ENCODE peak calls at places on chromosomes 13 and 19, in five cellular contexts. J is body of pancreas; T is A549; N is stimulated activated CD8-positive, alpha-beta memory T cell treated with anti-CD3 and anti-CD28 coated beads, Interleukin-15, amount 100 ng/mL, for 4 hours; A is frontal cortex. L is an unnamed sample.

GRCh38 chr13:44300895-44301638 is 72.6 kb upstream of the SERP2 start:
- DNase-seq in J (peak), T (peak), N (no peak), A (no peak), L (peak)

GRCh38 chr19:11227201-11227886 is 12.1 kb upstream of the ANGPTL8 start:
- DNase-seq in J (no peak), T (no peak), N (no peak), A (no peak), L (no peak)

GRCh38 chr13:74464656-74465055 is 330.5 kb upstream of the KLF12 start:
- DNase-seq in J (no peak), T (no peak), N (no peak), A (no peak), L (no peak)

GRCh38 chr19:51354103-51354741 is 12.0 kb downstream of the ETFB start:
- DNase-seq in J (no peak), T (no peak), N (no peak), A (no peak), L (no peak)

GRCh38 chr13:109941951-109942350 is 155.6 kb upstream of the IRS2 start:
- DNase-seq in J (no peak), T (no peak), N (no peak), A (no peak), L (no peak)

GRCh38 chr19:18308051-18308947 is 14.6 kb downstream of the LSM4 start:
- DNase-seq in J (no peak), T (no peak), N (no peak), A (no peak), L (no peak)

GRCh38 chr13:76882431-76882830 is 3.8 kb downstream of the KCTD12 start:
- DNase-seq in J (peak), T (no peak), N (no peak), A (no peak), L (no peak)

GRCh38 chr13:51977606-51978005 is 33.6 kb downstream of the ATP7B start:
- DNase-seq in J (no peak), T (no peak), N (no peak), A (no peak), L (no peak)

GRCh38 chr19:16772841-16773240 is 53.2 kb downstream of the NWD1 start:
- DNase-seq in J (no peak), T (no peak), N (no peak), A (no peak), L (no peak)

GRCh38 chr19:22945560-22945959 is 57.4 kb downstream of the ZNF728 start:
- DNase-seq in J (no peak), T (no peak), N (no peak), A (no peak), L (peak)

GRCh38 chr19:13804830-13805683 is 9.8 kb downstream of the ZSWIM4 start:
- DNase-seq in J (peak), T (no peak), N (no peak), A (peak), L (no peak)

GRCh38 chr13:54647275-54647674 is 1618.7 kb downstream of the OLFM4 start:
- DNase-seq in J (peak), T (no peak), N (no peak), A (no peak), L (no peak)

GRCh38 chr13:45522571-45522970 is 57.8 kb downstream of the COG3 start:
- DNase-seq in J (no peak), T (no peak), N (no peak), A (no peak), L (no peak)

GRCh38 chr19:27738569-27739193 is 1474.3 kb downstream of the UQCRFS1 start:
- DNase-seq in J (no peak), T (no peak), N (no peak), A (no peak), L (no peak)

GRCh38 chr13:23639672-23640275 is 69.6 kb downstream of the TNFRSF19 start:
- DNase-seq in J (no peak), T (no peak), N (no peak), A (no peak), L (peak)

L was measured in COLO829.